ENCODE peak calls at places on chromosomes 4 and X, in five cellular contexts. M is ascending aorta, K is cardiac muscle cell, D is pancreas, A is fibroblast of lung. O is an unnamed sample.

GRCh38 chr4:138111462-138112000 is 130.6 kb downstream of the SLC7A11 start:
- DNase-seq in A (peak), M (no peak), K (peak), D (no peak), O (no peak)

GRCh38 chrX:57899064-57899463 is 11.2 kb downstream of the ZXDA start:
- DNase-seq in K (no peak), D (no peak), A (peak), M (no peak), O (no peak)

GRCh38 chrX:150361777-150362351 is 1.3 kb upstream of the MAMLD1 start:
- DNase-seq in A (peak), K (peak), M (no peak), D (no peak), O (peak)

GRCh38 chr4:147864591-147864990 is 132.7 kb downstream of the ARHGAP10 start:
- DNase-seq in K (no peak), D (no peak), A (no peak), M (no peak), O (no peak)

GRCh38 chr4:626201-627091 is 1.1 kb downstream of the PDE6B start:
- DNase-seq in A (no peak), M (no peak), K (no peak), D (no peak), O (no peak)

GRCh38 chr4:61149278-61149677 is 50.8 kb upstream of the ADGRL3 start:
- DNase-seq in M (no peak), D (no peak), A (peak), K (peak), O (no peak)

GRCh38 chr4:81207793-81208192 is 7.2 kb downstream of the PRKG2 start:
- DNase-seq in D (no peak), K (peak), M (no peak), A (peak), O (no peak)

GRCh38 chr4:81495308-81495707 is 23.6 kb upstream of the RASGEF1B start:
- DNase-seq in M (no peak), K (no peak), A (no peak), D (no peak), O (no peak)

GRCh38 chr4:101527186-101527585 is 179.9 kb upstream of the PPP3CA start:
- DNase-seq in K (no peak), D (no peak), M (no peak), A (peak), O (no peak)

GRCh38 chrX:25028726-25029125 is 13.0 kb upstream of the ARX start:
- DNase-seq in D (no peak), K (peak), A (peak), M (no peak), O (no peak)

GRCh38 chr4:94253036-94253435 is 45.4 kb downstream of the SMARCAD1 start:
- DNase-seq in M (no peak), K (no peak), D (no peak), A (peak), O (no peak)

GRCh38 chrX:24561121-24561520 is 86.0 kb downstream of the PCYT1B start:
- DNase-seq in K (peak), A (no peak), D (no peak), M (no peak), O (no peak)

GRCh38 chr4:141352775-141353544 is 132.3 kb downstream of the ZNF330 start:
- DNase-seq in M (no peak), K (peak), A (peak), D (no peak), O (no peak)

GRCh38 chr4:56308384-56308783 is 78.9 kb downstream of the AASDH start:
- DNase-seq in D (no peak), A (no peak), M (no peak), K (no peak), O (no peak)

GRCh38 chr4:98470831-98471230 is 187.6 kb downstream of the TSPAN5 start:
- DNase-seq in D (no peak), K (peak), A (peak), M (no peak), O (no peak)

GRCh38 chrX:148380107-148380506 is 120.3 kb upstream of the AFF2 start:
- DNase-seq in M (no peak), K (no peak), D (no peak), A (no peak), O (no peak)

GRCh38 chr4:41477200-41477910 is 60.6 kb upstream of the LIMCH1 start:
- DNase-seq in M (no peak), A (no peak), K (no peak), D (no peak), O (no peak)

GRCh38 chrX:46758956-46759644 is at the start of gene SLC9A7:
- DNase-seq in K (peak), A (peak), D (peak), M (peak), O (peak)

GRCh38 chr4:108693819-108694218 is 43.4 kb downstream of the OSTC start:
- DNase-seq in K (peak), D (no peak), A (peak), M (no peak), O (no peak)

GRCh38 chr4:8724436-8725070 is 132.0 kb downstream of the CPZ start:
- DNase-seq in M (peak), K (no peak), D (no peak), A (no peak), O (no peak)

DNA sequence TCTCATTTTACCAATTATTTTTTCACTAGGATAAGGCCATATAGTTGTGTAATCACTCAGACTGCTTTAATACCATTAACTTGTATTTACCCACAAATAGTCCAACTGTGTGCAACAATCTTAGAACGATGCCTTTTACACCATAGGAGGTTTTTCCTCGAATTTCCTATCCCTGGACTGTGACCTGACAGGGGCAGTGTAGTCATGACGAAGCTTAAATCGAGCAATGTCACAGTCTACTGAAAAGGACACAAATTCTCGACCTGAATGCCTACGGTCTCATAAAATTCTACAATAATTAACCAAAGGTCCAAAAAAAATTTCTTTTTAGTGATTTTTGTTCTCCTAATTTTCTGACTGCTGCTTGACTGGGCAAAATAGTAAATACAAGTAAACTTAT is 208.9 kb downstream of the ADAMTS3 start:
- DNase-seq in D (no peak), A (no peak), K (no peak), M (no peak), O (no peak)
- TF ChIP-seq CTCF in D (no peak), A (no peak), K (no peak), M (no peak), O (no peak)

GRCh38 chr4:74830928-74831327 is 36.6 kb upstream of the BTC start:
- DNase-seq in A (no peak), K (peak), D (no peak), M (no peak), O (no peak)
- TF ChIP-seq CTCF in A (peak), K (peak), D (no peak), M (no peak), O (peak)

GRCh38 chrX:49082472-49082871 is 2.8 kb upstream of the WDR45 start:
- DNase-seq in D (no peak), K (no peak), M (no peak), A (no peak), O (no peak)

GRCh38 chrX:49077941-49078340 is 1.7 kb downstream of the WDR45 start:
- DNase-seq in M (no peak), K (no peak), A (no peak), D (no peak), O (no peak)

GRCh38 chrX:49075347-49075746 is 1.5 kb upstream of the PRAF2 start:
- DNase-seq in K (no peak), M (no peak), A (no peak), D (no peak), O (no peak)

GRCh38 chrX:49073641-49074575 is at the start of gene PRAF2:
- DNase-seq in A (peak), D (peak), K (peak), M (peak), O (peak)

GRCh38 chrX:49079489-49080428 is at the start of gene WDR45:
- DNase-seq in D (peak), A (peak), M (peak), K (peak), O (peak)
- TF ChIP-seq CTCF in D (no peak), A (no peak), M (no peak), K (no peak), O (no peak)

GRCh38 chr4:73308286-73308685 is 49.7 kb upstream of the ANKRD17 start:
- DNase-seq in K (peak), M (no peak), A (peak), D (no peak), O (no peak)
- TF ChIP-seq CTCF in K (peak), M (no peak), A (peak), D (no peak), O (no peak)

DNA sequence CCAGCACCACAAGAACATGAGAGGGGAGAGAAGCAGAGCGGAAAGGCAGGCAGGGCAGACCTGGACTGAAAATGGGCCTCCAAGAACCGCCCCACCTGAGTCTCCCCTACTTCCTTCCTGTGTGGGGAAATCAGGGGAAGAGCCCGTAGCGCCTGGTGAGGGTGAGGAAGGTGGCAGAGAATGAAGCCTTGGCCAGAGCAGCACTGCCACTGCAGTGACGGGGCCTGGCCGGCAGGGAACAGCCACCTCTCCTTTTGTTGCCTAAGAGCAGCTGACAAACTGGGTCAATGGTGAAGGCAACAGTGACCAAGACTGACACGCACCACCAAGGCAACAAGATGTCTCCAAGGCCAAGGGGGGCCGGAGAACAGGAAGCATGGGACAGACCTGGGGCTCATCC is 58.4 kb upstream of the CBR4 start:
- DNase-seq in M (no peak), K (no peak), D (no peak), A (no peak), O (no peak)
- TF ChIP-seq CTCF in M (no peak), K (no peak), D (no peak), A (no peak), O (no peak)

GRCh38 chrX:9884031-9884779 is 83.0 kb upstream of the CLDN34 start:
- DNase-seq in A (no peak), D (no peak), M (no peak), K (no peak), O (no peak)

GRCh38 chrX:9888953-9889470 is 78.1 kb upstream of the CLDN34 start:
- DNase-seq in M (no peak), D (no peak), A (no peak), K (no peak), O (no peak)

GRCh38 chrX:9882669-9883446 is 84.3 kb upstream of the CLDN34 start:
- DNase-seq in D (no peak), M (no peak), K (peak), A (peak), O (no peak)

GRCh38 chrX:9880912-9881311 is 86.2 kb upstream of the CLDN34 start:
- DNase-seq in D (no peak), A (no peak), K (no peak), M (no peak), O (no peak)

DNA sequence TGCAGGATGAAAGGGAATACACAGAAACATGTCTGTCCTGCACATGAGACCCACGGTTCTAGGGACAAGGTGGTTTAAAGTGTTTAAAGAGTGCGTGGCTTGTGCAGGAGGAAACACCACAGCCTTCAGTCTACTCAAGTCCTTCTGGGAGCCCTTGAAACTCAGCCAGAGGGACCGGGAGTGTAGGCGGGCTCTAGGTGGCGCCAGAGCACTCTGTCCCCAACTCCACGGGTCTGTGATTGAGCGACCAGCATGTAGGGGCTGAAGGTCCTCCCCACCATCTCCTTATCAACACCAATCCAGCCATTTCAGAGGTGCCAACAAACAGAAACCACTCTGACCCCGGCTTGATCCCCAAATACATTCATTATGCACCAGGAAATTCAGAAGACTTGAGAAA is 82.0 kb upstream of the CLDN34 start:
- DNase-seq in D (peak), K (peak), A (peak), M (no peak), O (peak)
- TF ChIP-seq CTCF in D (no peak), K (peak), A (peak), M (peak), O (peak)

DNA sequence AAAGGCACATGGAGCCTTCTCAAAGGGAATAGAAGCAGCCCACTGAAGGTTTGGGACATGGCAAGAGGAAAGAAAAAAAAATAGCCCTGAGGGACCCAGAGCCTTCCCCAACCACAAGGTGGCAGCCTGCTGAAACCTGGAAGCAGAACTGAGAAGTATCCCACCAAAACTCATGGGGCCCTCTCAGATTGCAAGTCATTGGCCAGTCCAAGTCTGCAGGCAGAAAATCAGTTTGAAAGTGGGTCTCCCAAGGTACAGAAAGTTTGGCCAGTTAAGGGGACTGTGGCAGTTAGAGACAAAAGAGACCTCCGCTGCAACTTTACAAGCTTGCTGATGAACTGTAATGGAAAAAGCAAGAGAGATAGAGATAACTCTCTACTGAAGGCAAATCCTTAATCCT is 155.8 kb downstream of the ANTXR2 start:
- DNase-seq in A (peak), D (no peak), K (peak), M (no peak), O (peak)
- TF ChIP-seq CTCF in A (peak), D (no peak), K (peak), M (no peak), O (peak)

GRCh38 chr4:48295116-48295515 is 25.5 kb upstream of the TEC start:
- DNase-seq in D (no peak), K (peak), M (no peak), A (peak), O (no peak)

DNA sequence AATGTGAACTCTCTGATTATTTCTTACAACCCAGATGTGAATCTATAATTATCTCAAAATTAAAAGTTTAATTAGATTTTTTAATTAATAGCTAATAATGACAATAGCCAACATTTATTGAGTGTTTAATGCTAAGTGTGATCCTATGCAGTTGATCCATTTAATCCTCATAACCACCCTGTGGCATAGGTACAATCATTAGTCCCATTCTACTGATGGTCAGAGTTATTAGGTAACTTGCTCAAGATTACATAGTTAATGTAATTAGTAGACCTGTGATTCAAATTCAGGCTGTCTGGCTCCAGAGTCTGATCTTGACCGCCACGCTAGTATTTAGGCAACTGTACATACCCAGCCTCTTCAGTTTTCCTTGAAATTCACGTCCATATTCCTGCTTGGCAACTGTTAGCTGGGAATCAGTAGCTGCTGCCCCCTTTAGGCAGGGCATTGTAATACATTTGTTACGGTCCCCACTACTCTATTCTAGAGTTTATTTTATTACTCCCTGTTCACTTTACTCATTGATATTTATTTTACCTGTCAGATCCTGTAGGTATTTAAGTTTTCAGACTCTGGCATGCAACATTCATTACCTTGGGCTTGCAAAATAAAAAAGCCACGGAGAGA is 20.6 kb upstream of the TEC start:
- DNase-seq in K (peak), D (no peak), M (no peak), A (no peak), O (peak)
- TF ChIP-seq CTCF in K (peak), D (peak), M (no peak), A (peak), O (peak)

DNA sequence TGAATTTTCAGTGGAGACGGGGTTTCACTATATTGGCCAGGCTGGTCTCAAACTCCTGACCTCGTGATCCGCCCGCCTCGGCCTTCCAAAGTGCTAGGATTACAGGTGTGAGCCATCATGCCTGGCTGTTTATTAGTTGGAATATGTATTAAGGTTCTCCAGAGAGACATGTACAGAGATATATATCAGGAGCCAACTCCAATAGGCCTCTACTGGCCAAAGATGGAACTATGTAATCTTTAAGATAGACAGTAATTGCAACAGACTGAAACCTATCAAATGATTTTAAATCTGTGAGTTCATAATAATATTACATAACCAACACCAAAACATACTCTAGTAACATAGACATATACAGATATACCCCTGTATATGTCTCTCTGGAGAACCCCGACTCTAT is 5.8 kb upstream of the DMP1 start:
- DNase-seq in A (no peak), M (no peak), D (no peak), K (no peak), O (no peak)
- TF ChIP-seq CTCF in A (no peak), M (no peak), D (no peak), K (no peak), O (no peak)

GRCh38 chrX:34893741-34894140 is 48.9 kb upstream of the FAM47B start:
- DNase-seq in D (no peak), M (no peak), A (no peak), K (no peak), O (no peak)
- TF ChIP-seq CTCF in D (no peak), M (peak), A (peak), K (peak), O (no peak)

O was measured in endothelial cell.